ENCODE peak calls at places on chromosomes 16 and 17, in four cellular contexts. K is IMR-90, U is neuronal stem cell, Q is H9. L is an unnamed sample.

GRCh38 chr16:4097826-4098240 is 18.4 kb downstream of the ADCY9 start:
- DNase-seq in K (peak), U (no peak), Q (no peak), L (peak)

GRCh38 chr16:8572919-8573724 is 17.2 kb downstream of the TMEM114 start:
- DNase-seq in K (peak), Q (peak), U (no peak), L (peak)

GRCh38 chr17:61488878-61489718 is 36.9 kb downstream of the TBX4 start:
- DNase-seq in Q (no peak), K (no peak), U (no peak), L (no peak)

GRCh38 chr16:11742041-11742535 is 569 bp downstream of the TXNDC11 start:
- DNase-seq in U (peak), Q (peak), K (no peak), L (peak)

GRCh38 chr16:4110680-4111079 is 5.6 kb downstream of the ADCY9 start:
- DNase-seq in K (no peak), U (no peak), Q (peak), L (no peak)

GRCh38 chr16:1194665-1195392 is 30.2 kb downstream of the TPSG1 start:
- DNase-seq in Q (peak), U (no peak), K (no peak), L (no peak)

GRCh38 chr17:9004132-9004960 is 17.0 kb upstream of the NTN1 start:
- DNase-seq in Q (peak), U (no peak), K (no peak), L (no peak)

GRCh38 chr16:1198194-1198593 is 26.9 kb downstream of the TPSG1 start:
- DNase-seq in Q (no peak), U (no peak), K (no peak), L (no peak)

GRCh38 chr17:78322858-78323455 is 36.9 kb downstream of the SOCS3 start:
- DNase-seq in K (no peak), Q (no peak), U (no peak), L (no peak)

GRCh38 chr16:25135239-25135878 is 23.8 kb downstream of the LCMT1 start:
- DNase-seq in U (no peak), Q (no peak), K (peak), L (peak)

GRCh38 chr17:3935140-3935542 is 18.9 kb upstream of the P2RX1 start:
- DNase-seq in K (peak), U (peak), Q (peak), L (peak)

GRCh38 chr17:59830007-59830630 is 62.6 kb downstream of the TUBD1 start:
- DNase-seq in K (peak), U (no peak), Q (no peak), L (peak)

GRCh38 chr17:59513934-59514841 is 51.2 kb upstream of the DHX40 start:
- DNase-seq in K (peak), Q (no peak), U (no peak), L (peak)

GRCh38 chr17:63698886-63699637 is 863 bp downstream of the LIMD2 start:
- DNase-seq in Q (peak), U (no peak), K (peak), L (peak)
- H3K18ac ChIP-seq in Q (no peak), U (peak), K (no peak), L (peak)

GRCh38 chr17:69762359-69762758 is 312.7 kb upstream of the KCNJ16 start:
- DNase-seq in Q (no peak), K (no peak), U (no peak), L (no peak)

GRCh38 chr17:69762766-69763165 is 312.3 kb upstream of the KCNJ16 start:
- DNase-seq in K (no peak), Q (no peak), U (no peak), L (peak)

GRCh38 chr17:69761011-69761410 is 314.0 kb upstream of the KCNJ16 start:
- DNase-seq in K (peak), Q (no peak), U (no peak), L (peak)

GRCh38 chr17:69760562-69760961 is 314.5 kb upstream of the KCNJ16 start:
- DNase-seq in K (no peak), Q (no peak), U (no peak), L (no peak)

DNA sequence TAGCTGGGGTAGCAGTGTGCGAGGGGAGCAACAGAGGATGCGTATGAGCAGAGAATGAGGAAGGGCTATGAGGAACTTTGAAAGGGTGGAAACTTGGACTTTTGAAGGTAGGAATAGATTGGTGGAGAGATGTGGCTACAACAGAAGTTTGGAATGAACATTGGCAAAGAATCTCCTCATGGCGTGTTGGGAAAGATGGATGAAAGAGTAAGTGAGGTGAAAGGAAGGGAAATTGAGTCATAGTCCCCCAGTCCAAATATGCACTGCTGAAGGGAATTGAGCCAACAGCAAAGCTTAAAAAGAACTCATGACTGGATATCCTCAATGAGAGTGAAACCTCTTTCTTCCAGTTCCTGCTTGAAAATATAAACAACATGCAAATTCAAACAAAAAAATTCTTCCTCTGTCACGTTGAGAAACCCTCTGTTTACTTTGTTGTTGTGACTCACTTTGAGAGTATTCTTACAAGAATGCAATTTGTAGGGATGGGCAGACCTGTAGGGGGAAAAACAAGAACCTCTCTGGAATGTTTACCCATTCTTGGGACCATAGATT is 313.2 kb upstream of the KCNJ16 start:
- DNase-seq in Q (no peak), U (no peak), K (peak), L (peak)
- H3K4me2 ChIP-seq in Q (no peak), U (no peak), K (peak), L (no peak)

DNA sequence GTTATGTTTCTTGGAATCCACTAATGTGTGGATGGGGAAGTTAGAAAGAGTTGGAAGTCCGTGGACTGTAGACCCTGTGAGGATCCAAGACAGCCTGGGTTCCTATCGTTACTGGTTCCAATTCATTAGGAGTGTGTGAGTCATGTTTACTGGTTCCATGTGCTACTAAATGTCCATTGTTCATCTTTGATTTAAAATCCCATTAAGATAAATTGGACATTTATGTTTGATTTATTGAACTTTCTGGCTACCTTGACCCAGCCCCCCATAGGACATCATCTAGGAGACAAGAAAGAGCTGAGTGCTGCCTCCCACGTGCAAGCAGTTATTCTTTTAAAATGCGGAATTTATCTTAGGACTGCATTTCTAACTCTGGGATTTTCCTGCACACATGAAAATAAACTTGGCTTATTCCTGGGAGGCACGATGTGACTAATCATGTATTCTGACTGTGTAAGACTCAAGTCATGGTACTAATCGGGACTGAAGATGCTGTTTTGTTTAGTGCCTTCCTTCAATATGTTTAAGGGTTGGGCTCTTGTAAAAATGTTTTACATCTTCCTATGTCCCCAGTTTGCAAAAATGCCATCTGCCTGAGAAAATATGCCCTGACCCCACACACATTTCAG is 53.4 kb downstream of the RGS9 start:
- DNase-seq in U (no peak), K (peak), Q (no peak), L (peak)
- H3K18ac ChIP-seq in U (no peak), K (peak), Q (no peak), L (peak)

GRCh38 chr16:81709369-81709900 is 69.7 kb upstream of the PLCG2 start:
- DNase-seq in K (no peak), U (no peak), Q (no peak), L (no peak)

GRCh38 chr16:81708459-81709368 is 70.4 kb upstream of the PLCG2 start:
- DNase-seq in K (no peak), U (no peak), Q (no peak), L (no peak)

GRCh38 chr16:81712681-81713080 is 66.4 kb upstream of the PLCG2 start:
- DNase-seq in Q (no peak), U (no peak), K (no peak), L (no peak)

GRCh38 chr16:81711609-81712329 is 67.3 kb upstream of the PLCG2 start:
- DNase-seq in U (no peak), Q (peak), K (peak), L (peak)

GRCh38 chr16:81710596-81710995 is 68.5 kb upstream of the PLCG2 start:
- DNase-seq in Q (no peak), K (no peak), U (peak), L (no peak)
- H3K4me2 ChIP-seq in Q (peak), K (no peak), U (no peak), L (no peak)

GRCh38 chr16:89174877-89175276 is 3.3 kb downstream of the CDH15 start:
- DNase-seq in K (no peak), Q (no peak), U (no peak), L (no peak)
- H3K18ac ChIP-seq in K (no peak), Q (peak), U (peak), L (no peak)

GRCh38 chr17:34252138-34252889 is 2.8 kb upstream of the CCL2 start:
- DNase-seq in K (peak), Q (no peak), U (no peak), L (peak)
- H3K4me2 ChIP-seq in K (peak), Q (no peak), U (no peak), L (no peak)

GRCh38 chr17:40843242-40843641 is 20.8 kb upstream of the KRT10 start:
- DNase-seq in U (no peak), Q (no peak), K (no peak), L (no peak)

GRCh38 chr17:40836020-40836419 is 13.6 kb upstream of the KRT10 start:
- DNase-seq in K (no peak), Q (no peak), U (no peak), L (no peak)

GRCh38 chr17:40839194-40839593 is 16.8 kb upstream of the KRT10 start:
- DNase-seq in U (no peak), K (no peak), Q (no peak), L (no peak)

GRCh38 chr17:40844671-40845107 is 22.3 kb upstream of the KRT10 start:
- DNase-seq in K (no peak), Q (no peak), U (no peak), L (no peak)

DNA sequence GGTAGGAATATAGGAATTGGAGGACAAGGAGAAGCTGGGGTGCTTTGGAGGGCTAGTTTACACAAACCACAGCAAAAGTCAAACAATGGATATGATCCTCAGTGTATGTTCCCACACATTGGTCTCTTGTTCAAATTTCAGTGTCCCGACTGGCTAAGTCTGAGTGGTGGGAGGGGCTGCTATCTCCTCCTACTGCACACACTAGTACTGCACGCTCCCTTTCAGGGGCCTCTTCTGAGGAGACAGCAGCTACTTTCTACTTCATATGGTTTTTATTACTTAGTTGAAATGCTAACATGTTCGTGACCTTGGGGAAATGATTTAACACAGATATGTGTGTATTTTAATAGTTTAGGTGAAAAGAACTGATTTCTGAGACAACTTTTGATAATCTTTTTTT is 18.8 kb upstream of the KRT10 start:
- DNase-seq in U (no peak), K (no peak), Q (no peak), L (no peak)
- H3K18ac ChIP-seq in U (no peak), K (no peak), Q (no peak), L (no peak)

L was measured in mesenchymal stem cell.